ENCODE peak calls at places on chromosomes 1 and 21, in seven cellular contexts. J is tibial nerve; W is heart right ventricle; U is left ventricle myocardium inferior; Z is effector memory CD4-positive, alpha-beta T cell; G is CD8-positive, alpha-beta T cell; O is sigmoid colon. T is an unnamed sample. For H3K4me1 and H3K27me3, the result is how much of the 10 kb centered on the place peaks cover.

GRCh38 chr1:203305809-203306088 is 430 bp downstream of the BTG2 start:
- DNase-seq in J (no peak), W (no peak), U (no peak), Z (no peak), G (no peak), O (peak), T (no peak)

GRCh38 chr1:169250022-169250421 is 117.6 kb downstream of the NME7 start:
- DNase-seq in J (no peak), W (no peak), U (no peak), Z (no peak), G (no peak), O (no peak), T (no peak)

GRCh38 chr1:204438628-204439027 is 27.0 kb upstream of the PPP1R15B start:
- DNase-seq in J (no peak), W (no peak), U (no peak), Z (no peak), G (no peak), O (peak), T (no peak)

GRCh38 chr21:27134513-27134912 is 167.6 kb upstream of the ADAMTS5 start:
- DNase-seq in J (no peak), W (no peak), U (no peak), Z (no peak), G (no peak), O (no peak), T (no peak)

GRCh38 chr1:39450956-39451601 is 40.4 kb upstream of the BMP8A start:
- DNase-seq in J (no peak), W (no peak), U (no peak), Z (no peak), G (no peak), O (no peak), T (no peak)

GRCh38 chr1:21324368-21325137 is 34.3 kb upstream of the ECE1 start:
- DNase-seq in J (peak), W (peak), U (peak), Z (peak), G (peak), O (peak), T (peak)

GRCh38 chr1:116673935-116674630 is 6.5 kb upstream of the IGSF3 start:
- DNase-seq in J (no peak), W (no peak), U (no peak), Z (no peak), G (no peak), O (no peak), T (no peak)

GRCh38 chr1:60102691-60103090 is 29.1 kb upstream of the C1orf87 start:
- DNase-seq in J (no peak), W (no peak), U (no peak), Z (no peak), G (no peak), O (no peak), T (no peak)

GRCh38 chr1:24632776-24633175 is 10.3 kb upstream of the SRRM1 start:
- DNase-seq in J (no peak), W (no peak), U (no peak), Z (no peak), G (no peak), O (no peak), T (no peak)

GRCh38 chr1:116763116-116763786 is 9.0 kb downstream of the CD2 start:
- DNase-seq in J (no peak), W (no peak), U (no peak), Z (peak), G (peak), O (no peak), T (peak)

GRCh38 chr1:72009170-72009569 is 273.2 kb downstream of the NEGR1 start:
- DNase-seq in J (no peak), W (no peak), U (no peak), Z (no peak), G (no peak), O (no peak), T (no peak)

GRCh38 chr1:154478639-154479038 is 23.4 kb upstream of the TDRD10 start:
- DNase-seq in J (no peak), W (no peak), U (no peak), Z (no peak), G (no peak), O (no peak), T (no peak)

GRCh38 chr1:185156321-185156853 is 366 bp downstream of the TRMT1L start:
- DNase-seq in J (no peak), W (no peak), U (no peak), Z (no peak), G (no peak), O (no peak), T (no peak)

GRCh38 chr1:3244539-3245315 is 175.7 kb downstream of the PRDM16 start:
- DNase-seq in J (no peak), W (no peak), U (no peak), Z (no peak), G (no peak), O (no peak), T (no peak)

GRCh38 chr1:167474191-167474641 is 44.1 kb downstream of the CD247 start:
- DNase-seq in J (no peak), W (no peak), U (no peak), Z (peak), G (peak), O (peak), T (no peak)

GRCh38 chr1:167469280-167469965 is 48.9 kb downstream of the CD247 start:
- DNase-seq in J (no peak), W (no peak), U (no peak), Z (no peak), G (no peak), O (peak), T (no peak)

GRCh38 chr1:167473761-167474160 is 44.6 kb downstream of the CD247 start:
- DNase-seq in J (no peak), W (no peak), U (no peak), Z (no peak), G (no peak), O (peak), T (no peak)

GRCh38 chr1:167476061-167476460 is 42.3 kb downstream of the CD247 start:
- DNase-seq in J (no peak), W (no peak), U (no peak), Z (no peak), G (no peak), O (no peak), T (no peak)

DNA sequence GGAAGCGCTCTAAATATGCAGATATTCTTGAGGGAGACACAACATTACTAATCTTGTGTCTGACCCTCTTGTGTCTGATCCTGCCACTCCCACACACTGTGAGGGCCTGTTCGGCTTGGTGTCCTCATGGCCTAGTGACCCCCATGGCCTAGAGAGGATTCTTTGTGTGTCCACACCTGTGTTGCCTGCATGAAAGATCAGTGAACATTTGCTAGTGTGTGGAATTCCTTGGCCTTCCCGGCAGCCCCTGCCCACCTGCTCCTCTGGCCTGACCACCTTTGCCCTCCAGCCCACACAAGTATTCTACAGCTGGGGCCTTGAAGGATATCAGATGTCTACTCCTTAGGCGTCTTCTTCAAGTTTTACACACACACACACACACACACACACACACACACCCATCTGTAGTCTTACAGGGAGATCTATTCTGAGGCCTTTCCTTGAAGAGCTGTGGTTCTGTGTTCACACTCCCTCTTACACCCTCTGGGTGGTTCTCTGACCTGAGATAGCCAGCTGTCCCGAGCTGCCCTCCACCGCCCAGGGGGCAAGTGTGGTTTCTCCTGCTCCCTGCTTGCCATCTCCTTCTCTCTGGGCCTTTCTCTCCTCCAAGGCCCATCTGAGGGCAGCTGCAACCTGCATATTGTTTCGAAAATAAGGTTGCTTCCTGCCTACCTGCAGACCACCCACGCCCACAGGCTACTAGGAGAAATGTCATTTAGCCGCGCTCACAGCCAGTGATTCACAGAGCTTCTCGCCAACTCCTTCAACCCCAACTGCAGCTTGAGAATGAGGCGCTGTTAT is 45.4 kb downstream of the CD247 start:
- DNase-seq in J (no peak), W (no peak), U (no peak), Z (no peak), G (no peak), O (no peak), T (no peak)
- H3K4me1 ChIP-seq in J (under half), W (under half), U (under half), Z (under half), G (half or more), O (under half), T (half or more)

DNA sequence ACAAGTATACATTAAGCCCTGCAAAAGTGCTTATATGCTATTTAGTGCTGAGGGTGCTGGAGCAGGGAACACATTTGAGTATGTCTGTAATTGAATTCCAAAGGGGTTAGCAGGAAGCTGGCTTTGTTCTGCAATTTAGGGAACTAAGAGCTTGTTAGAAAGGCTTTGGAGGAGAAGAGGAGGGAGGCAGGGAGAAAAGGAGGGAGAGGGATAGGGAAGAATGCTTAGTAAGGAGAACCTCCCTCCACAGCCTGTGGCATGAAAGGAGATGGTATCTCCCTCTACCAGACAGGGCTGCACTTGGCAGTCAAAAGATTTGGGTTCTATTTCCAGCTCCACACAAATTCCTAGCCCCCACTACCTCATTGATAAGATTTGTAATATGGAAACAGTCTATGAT is 217.8 kb downstream of the DAB1 start:
- DNase-seq in J (no peak), W (no peak), U (no peak), Z (no peak), G (no peak), O (no peak), T (no peak)
- H3K27ac ChIP-seq in J (no peak), W (no peak), U (no peak), Z (no peak), G (no peak), O (no peak), T (no peak)

GRCh38 chr1:228066891-228067654 is 15.4 kb upstream of the ARF1 start:
- DNase-seq in J (peak), W (no peak), U (no peak), Z (no peak), G (no peak), O (no peak), T (peak)

GRCh38 chr1:228068359-228068758 is 14.1 kb upstream of the ARF1 start:
- DNase-seq in J (no peak), W (no peak), U (no peak), Z (no peak), G (no peak), O (no peak), T (no peak)

GRCh38 chr1:228064741-228065542 is 17.6 kb upstream of the ARF1 start:
- DNase-seq in J (no peak), W (no peak), U (no peak), Z (no peak), G (no peak), O (peak), T (no peak)

GRCh38 chr1:228065543-228066347 is 16.8 kb upstream of the ARF1 start:
- DNase-seq in J (no peak), W (no peak), U (no peak), Z (no peak), G (no peak), O (peak), T (no peak)

DNA sequence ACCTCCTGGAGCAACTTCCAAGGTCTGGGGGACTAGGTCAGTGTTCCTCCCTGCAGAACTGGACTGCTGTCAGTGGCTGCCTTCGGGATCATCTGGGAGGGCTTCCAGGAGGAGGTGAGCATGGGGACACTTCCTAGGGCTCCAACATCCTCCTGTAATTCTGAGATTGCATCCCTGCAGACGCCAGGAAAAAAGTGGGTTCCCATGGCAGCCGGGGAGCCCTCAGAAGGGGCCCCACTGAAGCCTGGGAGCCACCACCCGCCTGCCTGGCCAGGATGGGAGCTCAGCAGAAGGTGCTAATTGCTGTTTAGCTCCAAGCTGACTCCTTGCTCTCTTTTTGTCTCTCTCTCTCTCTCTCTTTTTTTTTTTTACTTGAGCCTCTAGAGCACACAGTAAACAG is 16.1 kb upstream of the ARF1 start:
- DNase-seq in J (no peak), W (no peak), U (no peak), Z (no peak), G (no peak), O (peak), T (no peak)
- H3K27me3 ChIP-seq in J (under half), W (half or more), U (half or more), Z (under half), G (under half), O (under half), T (under half)

GRCh38 chr1:27342778-27343638 is 1.2 kb downstream of the SYTL1 start:
- DNase-seq in J (no peak), W (no peak), U (no peak), Z (peak), G (peak), O (no peak), T (peak)
- H3K4me1 ChIP-seq in J (under half), W (under half), U (under half), Z (under half), G (under half), O (under half), T (under half)

GRCh38 chr21:36641886-36642285 is 57.0 kb upstream of the SIM2 start:
- DNase-seq in J (no peak), W (no peak), U (no peak), Z (no peak), G (no peak), O (no peak), T (no peak)
- H3K27ac ChIP-seq in J (no peak), W (no peak), U (no peak), Z (no peak), G (no peak), O (no peak), T (no peak)